ENCODE peak calls at places on chromosomes 6 and 20, in ten cellular contexts. One of them, this sample, is unnamed.

GRCh38 chr6:78492351-78493010 is 374.9 kb upstream of the IRAK1BP1 start:
- DNase-seq in prostate gland: no peak
- DNase-seq in hepatocyte: no peak
- DNase-seq in GM12878: no peak
- DNase-seq in stomach: no peak
- DNase-seq in astrocyte: peak; percentile 22
- DNase-seq in progenitor cell of endocrine pancreas: no peak
- DNase-seq in GM12864: no peak
- DNase-seq in foreskin keratinocyte: peak; percentile 30
- DNase-seq in neural crest cell: no peak
- DNase-seq in this sample: no peak

GRCh38 chr6:5998236-5998635 is 8.5 kb downstream of the NRN1 start:
- DNase-seq in prostate gland: no peak
- DNase-seq in hepatocyte: no peak
- DNase-seq in GM12878: no peak
- DNase-seq in stomach: no peak
- DNase-seq in astrocyte: no peak
- DNase-seq in progenitor cell of endocrine pancreas: no peak
- DNase-seq in GM12864: no peak
- DNase-seq in foreskin keratinocyte: no peak
- DNase-seq in neural crest cell: no peak
- DNase-seq in this sample: no peak

GRCh38 chr20:54716169-54716747 is 240.9 kb downstream of the DOK5 start:
- DNase-seq in prostate gland: no peak
- DNase-seq in hepatocyte: no peak
- DNase-seq in GM12878: no peak
- DNase-seq in stomach: no peak
- DNase-seq in astrocyte: no peak
- DNase-seq in progenitor cell of endocrine pancreas: no peak
- DNase-seq in GM12864: no peak
- DNase-seq in foreskin keratinocyte: no peak
- DNase-seq in neural crest cell: no peak
- DNase-seq in this sample: no peak

GRCh38 chr20:51345601-51346101 is 196.9 kb downstream of the NFATC2 start:
- DNase-seq in prostate gland: no peak
- DNase-seq in hepatocyte: no peak
- DNase-seq in GM12878: no peak
- DNase-seq in stomach: no peak
- DNase-seq in astrocyte: peak; percentile 39
- DNase-seq in progenitor cell of endocrine pancreas: no peak
- DNase-seq in GM12864: no peak
- DNase-seq in foreskin keratinocyte: peak; percentile 71
- DNase-seq in neural crest cell: no peak
- DNase-seq in this sample: no peak

GRCh38 chr6:137653698-137654059 is 159.5 kb upstream of the OLIG3 start:
- DNase-seq in prostate gland: no peak
- DNase-seq in hepatocyte: no peak
- DNase-seq in GM12878: no peak
- DNase-seq in stomach: no peak
- DNase-seq in astrocyte: no peak
- DNase-seq in progenitor cell of endocrine pancreas: no peak
- DNase-seq in GM12864: no peak
- DNase-seq in foreskin keratinocyte: no peak
- DNase-seq in neural crest cell: no peak
- DNase-seq in this sample: no peak

GRCh38 chr6:26175428-26176181 is 88.4 kb downstream of the HFE start:
- DNase-seq in prostate gland: no peak
- DNase-seq in hepatocyte: peak; percentile 58
- DNase-seq in GM12878: no peak
- DNase-seq in stomach: no peak
- DNase-seq in astrocyte: no peak
- DNase-seq in progenitor cell of endocrine pancreas: no peak
- DNase-seq in GM12864: no peak
- DNase-seq in foreskin keratinocyte: no peak
- DNase-seq in neural crest cell: peak; percentile 32
- DNase-seq in this sample: no peak

GRCh38 chr20:10307359-10307735 is 88.7 kb downstream of the SNAP25 start:
- DNase-seq in prostate gland: no peak
- DNase-seq in hepatocyte: no peak
- DNase-seq in GM12878: no peak
- DNase-seq in stomach: no peak
- DNase-seq in astrocyte: peak; percentile 67
- DNase-seq in progenitor cell of endocrine pancreas: no peak
- DNase-seq in GM12864: no peak
- DNase-seq in foreskin keratinocyte: no peak
- DNase-seq in neural crest cell: no peak
- DNase-seq in this sample: no peak

GRCh38 chr6:39044181-39044580 is 4.4 kb upstream of the GLP1R start:
- DNase-seq in prostate gland: no peak
- DNase-seq in hepatocyte: no peak
- DNase-seq in GM12878: no peak
- DNase-seq in stomach: no peak
- DNase-seq in astrocyte: no peak
- DNase-seq in progenitor cell of endocrine pancreas: no peak
- DNase-seq in GM12864: no peak
- DNase-seq in foreskin keratinocyte: no peak
- DNase-seq in neural crest cell: no peak
- DNase-seq in this sample: no peak

GRCh38 chr6:30769088-30769852 is 24.9 kb upstream of the IER3 start:
- DNase-seq in prostate gland: peak; percentile 41
- DNase-seq in hepatocyte: peak; percentile 92
- DNase-seq in GM12878: no peak
- DNase-seq in stomach: peak; percentile 52
- DNase-seq in astrocyte: peak; percentile 97
- DNase-seq in progenitor cell of endocrine pancreas: no peak
- DNase-seq in GM12864: no peak
- DNase-seq in foreskin keratinocyte: peak; percentile 96
- DNase-seq in neural crest cell: no peak
- DNase-seq in this sample: no peak

GRCh38 chr6:150271172-150271500 is 97.7 kb upstream of the IYD start:
- DNase-seq in prostate gland: no peak
- DNase-seq in hepatocyte: no peak
- DNase-seq in GM12878: no peak
- DNase-seq in stomach: no peak
- DNase-seq in astrocyte: no peak
- DNase-seq in progenitor cell of endocrine pancreas: no peak
- DNase-seq in GM12864: no peak
- DNase-seq in foreskin keratinocyte: no peak
- DNase-seq in neural crest cell: no peak
- DNase-seq in this sample: no peak

GRCh38 chr6:165060636-165061190 is 248.7 kb downstream of the C6orf118 start:
- DNase-seq in prostate gland: no peak
- DNase-seq in hepatocyte: no peak
- DNase-seq in GM12878: no peak
- DNase-seq in stomach: no peak
- DNase-seq in astrocyte: peak; percentile 44
- DNase-seq in progenitor cell of endocrine pancreas: no peak
- DNase-seq in GM12864: no peak
- DNase-seq in foreskin keratinocyte: no peak
- DNase-seq in neural crest cell: no peak
- DNase-seq in this sample: no peak

GRCh38 chr6:88301888-88302768 is 136.0 kb upstream of the CNR1 start:
- DNase-seq in prostate gland: no peak
- DNase-seq in hepatocyte: peak; percentile 6
- DNase-seq in GM12878: no peak
- DNase-seq in stomach: no peak
- DNase-seq in astrocyte: no peak
- DNase-seq in progenitor cell of endocrine pancreas: no peak
- DNase-seq in GM12864: no peak
- DNase-seq in foreskin keratinocyte: no peak
- DNase-seq in neural crest cell: no peak
- DNase-seq in this sample: no peak

GRCh38 chr6:2632368-2632767 is 118.4 kb downstream of the MYLK4 start:
- DNase-seq in prostate gland: no peak
- DNase-seq in hepatocyte: no peak
- DNase-seq in GM12878: no peak
- DNase-seq in stomach: no peak
- DNase-seq in astrocyte: peak; percentile 70
- DNase-seq in progenitor cell of endocrine pancreas: no peak
- DNase-seq in GM12864: no peak
- DNase-seq in foreskin keratinocyte: no peak
- DNase-seq in neural crest cell: no peak
- DNase-seq in this sample: no peak

GRCh38 chr6:26536571-26537159 is 1.5 kb upstream of the HMGN4 start:
- DNase-seq in prostate gland: no peak
- DNase-seq in hepatocyte: peak; percentile 59
- DNase-seq in GM12878: no peak
- DNase-seq in stomach: no peak
- DNase-seq in astrocyte: peak; percentile 69
- DNase-seq in progenitor cell of endocrine pancreas: no peak
- DNase-seq in GM12864: peak; percentile 80
- DNase-seq in foreskin keratinocyte: no peak
- DNase-seq in neural crest cell: no peak
- DNase-seq in this sample: no peak

GRCh38 chr6:135334169-135334568 is 153.1 kb downstream of the MYB start:
- DNase-seq in prostate gland: no peak
- DNase-seq in hepatocyte: no peak
- DNase-seq in GM12878: no peak
- DNase-seq in stomach: no peak
- DNase-seq in astrocyte: peak; percentile 27
- DNase-seq in progenitor cell of endocrine pancreas: no peak
- DNase-seq in GM12864: no peak
- DNase-seq in foreskin keratinocyte: no peak
- DNase-seq in neural crest cell: no peak
- DNase-seq in this sample: no peak

GRCh38 chr6:138909511-138909910 is 78.5 kb downstream of the REPS1 start:
- DNase-seq in prostate gland: no peak
- DNase-seq in hepatocyte: no peak
- DNase-seq in GM12878: no peak
- DNase-seq in stomach: no peak
- DNase-seq in astrocyte: no peak
- DNase-seq in progenitor cell of endocrine pancreas: no peak
- DNase-seq in GM12864: no peak
- DNase-seq in foreskin keratinocyte: no peak
- DNase-seq in neural crest cell: no peak
- DNase-seq in this sample: no peak
- TF ChIP-seq CTCF in prostate gland: no peak
- TF ChIP-seq CTCF in hepatocyte: no peak
- TF ChIP-seq CTCF in GM12878: no peak
- TF ChIP-seq CTCF in stomach: no peak
- TF ChIP-seq CTCF in astrocyte: no peak
- TF ChIP-seq CTCF in progenitor cell of endocrine pancreas: no peak
- TF ChIP-seq CTCF in GM12864: no peak
- TF ChIP-seq CTCF in foreskin keratinocyte: no peak
- TF ChIP-seq CTCF in neural crest cell: no peak
- TF ChIP-seq CTCF in this sample: no peak

GRCh38 chr20:46717818-46718541 is 8.5 kb downstream of the SLC2A10 start:
- DNase-seq in prostate gland: no peak
- DNase-seq in hepatocyte: no peak
- DNase-seq in GM12878: no peak
- DNase-seq in stomach: no peak
- DNase-seq in astrocyte: no peak
- DNase-seq in progenitor cell of endocrine pancreas: no peak
- DNase-seq in GM12864: no peak
- DNase-seq in foreskin keratinocyte: no peak
- DNase-seq in neural crest cell: no peak
- DNase-seq in this sample: no peak

GRCh38 chr20:46720019-46720418 is 10.6 kb downstream of the SLC2A10 start:
- DNase-seq in prostate gland: no peak
- DNase-seq in hepatocyte: no peak
- DNase-seq in GM12878: no peak
- DNase-seq in stomach: no peak
- DNase-seq in astrocyte: peak; percentile 33
- DNase-seq in progenitor cell of endocrine pancreas: no peak
- DNase-seq in GM12864: no peak
- DNase-seq in foreskin keratinocyte: no peak
- DNase-seq in neural crest cell: no peak
- DNase-seq in this sample: no peak

GRCh38 chr20:46712056-46712636 is 2.7 kb downstream of the SLC2A10 start:
- DNase-seq in prostate gland: no peak
- DNase-seq in hepatocyte: no peak
- DNase-seq in GM12878: no peak
- DNase-seq in stomach: no peak
- DNase-seq in astrocyte: no peak
- DNase-seq in progenitor cell of endocrine pancreas: no peak
- DNase-seq in GM12864: no peak
- DNase-seq in foreskin keratinocyte: no peak
- DNase-seq in neural crest cell: no peak
- DNase-seq in this sample: no peak

GRCh38 chr20:46713957-46714834 is 4.7 kb downstream of the SLC2A10 start:
- DNase-seq in prostate gland: peak; percentile 64
- DNase-seq in hepatocyte: no peak
- DNase-seq in GM12878: no peak
- DNase-seq in stomach: peak; percentile 70
- DNase-seq in astrocyte: no peak
- DNase-seq in progenitor cell of endocrine pancreas: no peak
- DNase-seq in GM12864: no peak
- DNase-seq in foreskin keratinocyte: no peak
- DNase-seq in neural crest cell: no peak
- DNase-seq in this sample: no peak

GRCh38 chr20:46715292-46715756 is 5.9 kb downstream of the SLC2A10 start:
- DNase-seq in prostate gland: peak; percentile 87
- DNase-seq in hepatocyte: peak; percentile 70
- DNase-seq in GM12878: no peak
- DNase-seq in stomach: peak; percentile 41
- DNase-seq in astrocyte: peak; percentile 57
- DNase-seq in progenitor cell of endocrine pancreas: no peak
- DNase-seq in GM12864: no peak
- DNase-seq in foreskin keratinocyte: no peak
- DNase-seq in neural crest cell: no peak
- DNase-seq in this sample: no peak
- TF ChIP-seq CTCF in prostate gland: peak; percentile 12
- TF ChIP-seq CTCF in hepatocyte: no peak
- TF ChIP-seq CTCF in GM12878: no peak
- TF ChIP-seq CTCF in stomach: peak; percentile 14
- TF ChIP-seq CTCF in astrocyte: no peak
- TF ChIP-seq CTCF in progenitor cell of endocrine pancreas: no peak
- TF ChIP-seq CTCF in GM12864: no peak
- TF ChIP-seq CTCF in foreskin keratinocyte: no peak
- TF ChIP-seq CTCF in neural crest cell: peak; percentile 21
- TF ChIP-seq CTCF in this sample: no peak

DNA sequence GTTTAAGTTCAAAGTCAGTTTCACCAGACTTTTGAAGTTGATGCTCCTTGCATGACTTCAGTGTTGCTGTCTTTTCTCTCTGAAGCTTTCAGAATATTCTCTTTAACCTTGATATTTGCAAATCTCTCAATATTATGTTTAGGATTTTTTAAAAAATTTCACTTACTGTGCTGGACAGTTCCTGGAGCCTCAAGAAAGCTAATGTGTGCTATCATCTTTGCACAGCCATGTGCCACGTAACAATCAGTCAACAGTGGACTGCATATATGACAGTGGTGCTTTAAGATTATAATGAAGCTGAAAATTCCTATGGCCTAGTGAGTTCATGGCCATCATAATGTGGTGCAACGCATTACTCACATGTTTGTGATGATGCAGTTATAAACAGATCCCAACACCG is 59.1 kb upstream of the OGFRL1 start:
- DNase-seq in prostate gland: no peak
- DNase-seq in hepatocyte: no peak
- DNase-seq in GM12878: no peak
- DNase-seq in stomach: no peak
- DNase-seq in astrocyte: no peak
- DNase-seq in progenitor cell of endocrine pancreas: no peak
- DNase-seq in GM12864: no peak
- DNase-seq in foreskin keratinocyte: no peak
- DNase-seq in neural crest cell: no peak
- DNase-seq in this sample: no peak
- TF ChIP-seq CTCF in prostate gland: no peak
- TF ChIP-seq CTCF in hepatocyte: no peak
- TF ChIP-seq CTCF in GM12878: no peak
- TF ChIP-seq CTCF in stomach: no peak
- TF ChIP-seq CTCF in astrocyte: no peak
- TF ChIP-seq CTCF in progenitor cell of endocrine pancreas: no peak
- TF ChIP-seq CTCF in GM12864: no peak
- TF ChIP-seq CTCF in foreskin keratinocyte: no peak
- TF ChIP-seq CTCF in neural crest cell: no peak
- TF ChIP-seq CTCF in this sample: no peak

GRCh38 chr6:14015964-14016363 is 91.2 kb downstream of the RNF182 start:
- DNase-seq in prostate gland: no peak
- DNase-seq in hepatocyte: no peak
- DNase-seq in GM12878: no peak
- DNase-seq in stomach: no peak
- DNase-seq in astrocyte: no peak
- DNase-seq in progenitor cell of endocrine pancreas: no peak
- DNase-seq in GM12864: no peak
- DNase-seq in foreskin keratinocyte: no peak
- DNase-seq in neural crest cell: no peak
- DNase-seq in this sample: no peak
- TF ChIP-seq CTCF in prostate gland: no peak
- TF ChIP-seq CTCF in hepatocyte: no peak
- TF ChIP-seq CTCF in GM12878: no peak
- TF ChIP-seq CTCF in stomach: no peak
- TF ChIP-seq CTCF in astrocyte: no peak
- TF ChIP-seq CTCF in progenitor cell of endocrine pancreas: no peak
- TF ChIP-seq CTCF in GM12864: no peak
- TF ChIP-seq CTCF in foreskin keratinocyte: no peak
- TF ChIP-seq CTCF in neural crest cell: no peak
- TF ChIP-seq CTCF in this sample: no peak

This sample was measured in activated B cell treated with CpG ODN at 0.5 μM for 24 hours.